ENCODE peak calls at places on chromosomes 3 and 15, in nine cellular contexts. G, P, Q, D, W, R, E, O and T are unnamed samples.

GRCh38 chr3:117874028-117874765 is 1160.4 kb downstream of the IGSF11 start:
- DNase-seq in G (no peak), P (no peak), Q (no peak), D (no peak), W (no peak), R (no peak), E (peak; percentile 16), O (no peak), T (no peak)

GRCh38 chr3:10395671-10396070 is 74.8 kb upstream of the SEC13 start:
- DNase-seq in G (no peak), P (no peak), Q (no peak), D (no peak), W (no peak), R (no peak), E (no peak), O (no peak), T (no peak)

GRCh38 chr3:127851899-127852298 is 29.6 kb upstream of the MGLL start:
- DNase-seq in G (no peak), P (no peak), Q (no peak), D (no peak), W (no peak), R (no peak), E (no peak), O (no peak), T (no peak)

GRCh38 chr3:16720367-16720766 is 115.1 kb upstream of the DAZL start:
- DNase-seq in G (no peak), P (no peak), Q (no peak), D (no peak), W (no peak), R (no peak), E (no peak), O (peak; percentile 50), T (no peak)

GRCh38 chr15:68055224-68055705 is 1.1 kb downstream of the PIAS1 start:
- DNase-seq in G (no peak), P (no peak), Q (no peak), D (peak; percentile 65), W (no peak), R (no peak), E (peak; percentile 52), O (peak; percentile 72), T (peak; percentile 18)

GRCh38 chr3:30659270-30660127 is 53.1 kb downstream of the TGFBR2 start:
- DNase-seq in G (no peak), P (no peak), Q (no peak), D (peak; percentile 95), W (peak; percentile 78), R (no peak), E (peak; percentile 97), O (peak; percentile 95), T (peak; percentile 91)

GRCh38 chr3:64054488-64054887 is 31.2 kb upstream of the PSMD6 start:
- DNase-seq in G (no peak), P (no peak), Q (no peak), D (no peak), W (no peak), R (no peak), E (no peak), O (no peak), T (no peak)

GRCh38 chr15:64833690-64834089 is 8.0 kb upstream of the PLEKHO2 start:
- DNase-seq in G (no peak), P (no peak), Q (no peak), D (no peak), W (no peak), R (no peak), E (no peak), O (no peak), T (no peak)

GRCh38 chr15:84572231-84572630 is 28.6 kb upstream of the ZSCAN2 start:
- DNase-seq in G (no peak), P (no peak), Q (no peak), D (peak; percentile 67), W (no peak), R (no peak), E (no peak), O (peak; percentile 16), T (no peak)

GRCh38 chr15:87610366-87610765 is 646.2 kb downstream of the NTRK3 start:
- DNase-seq in G (no peak), P (no peak), Q (no peak), D (no peak), W (no peak), R (no peak), E (peak; percentile 43), O (peak; percentile 66), T (no peak)

GRCh38 chr3:166685246-166685645 is 694.9 kb downstream of the ZBBX start:
- DNase-seq in G (no peak), P (no peak), Q (no peak), D (no peak), W (no peak), R (no peak), E (no peak), O (no peak), T (no peak)

GRCh38 chr3:131636266-131636775 is 133.6 kb upstream of the MRPL3 start:
- DNase-seq in G (no peak), P (no peak), Q (no peak), D (no peak), W (no peak), R (no peak), E (no peak), O (no peak), T (no peak)

GRCh38 chr3:126102530-126102951 is 18.6 kb upstream of the SLC41A3 start:
- DNase-seq in G (peak; percentile 96), P (no peak), Q (no peak), D (peak; percentile 43), W (no peak), R (no peak), E (peak; percentile 19), O (no peak), T (no peak)

GRCh38 chr15:90610220-90610619 is 80.5 kb downstream of the CRTC3 start:
- DNase-seq in G (no peak), P (no peak), Q (no peak), D (peak; percentile 73), W (no peak), R (no peak), E (peak; percentile 89), O (peak; percentile 44), T (no peak)

GRCh38 chr15:87082576-87082975 is 1002.9 kb downstream of the AGBL1 start:
- DNase-seq in G (no peak), P (no peak), Q (no peak), D (no peak), W (no peak), R (no peak), E (no peak), O (no peak), T (no peak)

GRCh38 chr3:146770881-146771280 is 165.7 kb upstream of the PLSCR5 start:
- DNase-seq in G (no peak), P (no peak), Q (no peak), D (no peak), W (no peak), R (no peak), E (no peak), O (no peak), T (no peak)

GRCh38 chr3:137792633-137793271 is 28.6 kb downstream of the SOX14 start:
- DNase-seq in G (no peak), P (no peak), Q (no peak), D (peak; percentile 12), W (peak; percentile 17), R (no peak), E (peak; percentile 27), O (peak; percentile 33), T (no peak)

DNA sequence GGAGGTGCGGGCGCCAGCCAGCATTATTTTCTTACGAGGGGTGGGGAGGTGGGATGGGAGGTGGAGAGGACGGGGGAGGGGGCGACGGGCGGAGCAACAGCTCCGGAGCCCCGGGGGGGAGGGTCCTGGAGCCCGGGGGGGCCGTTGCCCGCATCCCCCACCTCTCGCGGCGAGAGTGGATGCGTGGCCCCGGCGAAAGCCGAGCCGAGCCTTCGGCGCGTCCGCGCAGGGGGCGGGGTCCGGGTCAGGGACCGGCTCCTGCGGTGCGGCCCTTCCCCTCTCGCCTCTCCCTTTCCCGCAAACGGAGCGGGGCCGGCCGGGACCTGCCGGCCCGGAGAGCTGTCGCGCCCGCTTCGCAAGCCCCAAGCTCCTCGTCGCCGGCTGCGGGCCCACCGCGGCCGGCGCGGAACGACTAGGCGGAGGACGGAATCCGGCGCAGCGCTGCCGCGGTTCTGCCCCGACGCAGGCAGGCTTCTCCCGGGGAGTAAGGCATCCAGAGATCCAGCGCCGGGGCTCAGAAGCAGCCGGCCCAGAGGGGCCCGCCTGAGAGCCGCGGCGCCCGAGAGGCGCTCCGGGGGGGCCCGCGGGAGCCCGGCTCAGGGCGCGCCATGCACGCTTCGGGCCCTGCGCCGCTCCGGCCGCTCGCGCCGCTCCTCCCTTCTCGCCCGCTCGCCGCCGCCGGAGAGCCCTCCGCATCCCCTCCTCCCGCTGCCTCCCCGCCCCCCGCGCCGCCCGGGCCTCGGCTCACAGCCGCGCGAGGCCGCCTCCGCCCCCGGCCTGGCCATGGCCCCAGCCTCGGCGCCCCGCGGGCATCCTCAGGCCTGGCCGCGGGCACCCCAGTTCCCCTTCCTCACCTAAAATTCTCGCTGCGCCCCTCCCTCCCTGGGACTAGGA is 449 bp upstream of the ADCY5 start:
- DNase-seq in G (peak; percentile 78), P (peak; percentile 47), Q (no peak), D (peak; percentile 52), W (no peak), R (peak; percentile 61), E (peak; percentile 10), O (peak; percentile 18), T (no peak)
- H3K4me3 ChIP-seq in G (peak overlapping the region; percentile 78), P (peak overlapping the region; percentile 89), Q (peak overlapping the region; percentile 78), D (peak overlapping the region; percentile 45), W (peak overlapping the region; percentile 73), R (peak overlapping the region; percentile 86), E (peak overlapping the region; percentile 51), O (peak overlapping the region; percentile 51), T (peak overlapping the region; percentile 51)

DNA sequence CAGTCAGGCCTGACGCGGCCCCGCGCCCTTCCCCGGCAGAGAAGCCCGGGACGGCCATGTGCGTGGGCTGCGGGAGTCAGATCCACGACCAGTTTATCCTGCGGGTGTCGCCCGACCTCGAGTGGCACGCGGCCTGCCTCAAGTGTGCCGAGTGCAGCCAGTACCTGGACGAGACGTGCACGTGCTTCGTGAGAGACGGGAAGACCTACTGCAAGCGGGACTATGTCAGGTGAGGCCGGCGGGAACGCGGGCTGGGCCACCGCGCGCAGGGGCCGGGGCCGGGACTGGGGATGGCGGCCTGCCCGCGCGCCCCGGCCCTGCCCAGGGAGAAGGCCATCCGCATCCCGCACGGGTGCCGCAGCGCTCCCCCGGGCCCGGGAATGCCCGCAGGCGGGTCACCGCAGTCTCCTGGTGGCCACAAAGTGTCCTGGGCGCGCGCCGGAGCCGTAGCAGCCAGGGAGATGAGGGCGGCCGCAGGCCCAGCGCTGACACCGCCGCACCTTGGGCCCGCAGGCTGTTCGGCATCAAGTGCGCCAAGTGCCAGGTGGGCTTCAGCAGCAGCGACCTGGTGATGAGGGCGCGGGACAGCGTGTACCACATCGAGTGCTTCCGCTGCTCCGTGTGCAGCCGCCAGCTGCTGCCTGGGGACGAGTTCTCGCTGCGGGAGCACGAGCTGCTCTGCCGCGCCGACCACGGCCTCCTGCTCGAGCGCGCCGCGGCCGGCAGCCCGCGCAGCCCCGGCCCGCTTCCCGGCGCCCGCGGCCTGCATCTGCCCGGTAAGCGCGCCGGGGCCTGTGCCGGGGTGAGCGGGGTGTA is 1.4 kb downstream of the ISL2 start:
- DNase-seq in G (no peak), P (peak; percentile 59), Q (no peak), D (peak; percentile 57), W (no peak), R (no peak), E (no peak), O (no peak), T (no peak)
- H3K4me3 ChIP-seq in G (no peak overlapping the region), P (peak overlapping the region; percentile 70), Q (peak overlapping the region; percentile 47), D (peak overlapping the region; percentile 76), W (peak overlapping the region; percentile 77), R (peak overlapping the region; percentile 45), E (peak overlapping the region; percentile 68), O (no peak overlapping the region), T (no peak overlapping the region)

GRCh38 chr3:330494-331115 is 134.0 kb downstream of the CHL1 start:
- DNase-seq in G (no peak), P (no peak), Q (no peak), D (no peak), W (no peak), R (no peak), E (no peak), O (no peak), T (no peak)
- H3K4me3 ChIP-seq in G (no peak overlapping the region), P (no peak overlapping the region), Q (no peak overlapping the region), D (no peak overlapping the region), W (no peak overlapping the region), R (no peak overlapping the region), E (no peak overlapping the region), O (no peak overlapping the region), T (no peak overlapping the region)

GRCh38 chr15:59685737-59686297 is 3.3 kb downstream of the BNIP2 start:
- DNase-seq in G (no peak), P (no peak), Q (no peak), D (peak; percentile 82), W (no peak), R (no peak), E (peak; percentile 38), O (peak; percentile 52), T (peak; percentile 9)
- H3K4me3 ChIP-seq in G (no peak overlapping the region), P (no peak overlapping the region), Q (no peak overlapping the region), D (no peak overlapping the region), W (no peak overlapping the region), R (peak overlapping the region; percentile 96), E (no peak overlapping the region), O (no peak overlapping the region), T (no peak overlapping the region)